ENCODE peak calls at places on chromosomes 16 and 17, in four cellular contexts. One of them, this sample, is unnamed.

GRCh38 chr16:27154573-27155521 is 48.5 kb upstream of the KDM8 start:
- DNase-seq in AG04450: no peak
- DNase-seq in nephron progenitor cell: peak
- DNase-seq in DND-41: peak
- DNase-seq in this sample: peak

GRCh38 chr17:61205406-61205805 is 194.2 kb upstream of the TBX2 start:
- DNase-seq in DND-41: no peak
- DNase-seq in AG04450: no peak
- DNase-seq in nephron progenitor cell: peak
- DNase-seq in this sample: no peak

GRCh38 chr16:50244140-50244503 is 22.2 kb upstream of the ADCY7 start:
- DNase-seq in AG04450: no peak
- DNase-seq in DND-41: no peak
- DNase-seq in nephron progenitor cell: no peak
- DNase-seq in this sample: no peak

GRCh38 chr17:1104222-1104621 is 75.6 kb downstream of the ABR start:
- DNase-seq in nephron progenitor cell: no peak
- DNase-seq in DND-41: no peak
- DNase-seq in AG04450: no peak
- DNase-seq in this sample: no peak

GRCh38 chr16:79740153-79740720 is 139.7 kb upstream of the MAF start:
- DNase-seq in AG04450: no peak
- DNase-seq in DND-41: no peak
- DNase-seq in nephron progenitor cell: no peak
- DNase-seq in this sample: no peak

GRCh38 chr16:4351880-4352279 is 759 bp upstream of the PAM16 start:
- DNase-seq in DND-41: no peak
- DNase-seq in AG04450: no peak
- DNase-seq in nephron progenitor cell: no peak
- DNase-seq in this sample: no peak

GRCh38 chr16:57668630-57669475 is 747 bp downstream of the ADGRG3 start:
- DNase-seq in DND-41: no peak
- DNase-seq in nephron progenitor cell: no peak
- DNase-seq in AG04450: no peak
- DNase-seq in this sample: no peak

GRCh38 chr16:14024300-14024699 is 46.8 kb upstream of the MRTFB start:
- DNase-seq in AG04450: no peak
- DNase-seq in DND-41: no peak
- DNase-seq in nephron progenitor cell: no peak
- DNase-seq in this sample: no peak

GRCh38 chr17:41882756-41883155 is 17.5 kb upstream of the KLHL11 start:
- DNase-seq in DND-41: no peak
- DNase-seq in nephron progenitor cell: no peak
- DNase-seq in AG04450: no peak
- DNase-seq in this sample: no peak

GRCh38 chr17:41888332-41888965 is 23.2 kb upstream of the KLHL11 start:
- DNase-seq in nephron progenitor cell: no peak
- DNase-seq in AG04450: no peak
- DNase-seq in DND-41: no peak
- DNase-seq in this sample: no peak

GRCh38 chr17:41891135-41892065 is 26.2 kb upstream of the KLHL11 start:
- DNase-seq in DND-41: no peak
- DNase-seq in nephron progenitor cell: no peak
- DNase-seq in AG04450: no peak
- DNase-seq in this sample: no peak

GRCh38 chr17:41880130-41880529 is 14.9 kb upstream of the KLHL11 start:
- DNase-seq in nephron progenitor cell: no peak
- DNase-seq in DND-41: no peak
- DNase-seq in AG04450: no peak
- DNase-seq in this sample: no peak

GRCh38 chr17:41885733-41886132 is 20.5 kb upstream of the KLHL11 start:
- DNase-seq in AG04450: no peak
- DNase-seq in DND-41: no peak
- DNase-seq in nephron progenitor cell: peak
- DNase-seq in this sample: no peak
- TF ChIP-seq CTCF in AG04450: peak
- TF ChIP-seq CTCF in DND-41: peak
- TF ChIP-seq CTCF in nephron progenitor cell: no peak
- TF ChIP-seq CTCF in this sample: no peak

GRCh38 chr16:53007095-53007494 is 45.6 kb downstream of the CHD9NB start:
- DNase-seq in AG04450: no peak
- DNase-seq in nephron progenitor cell: no peak
- DNase-seq in DND-41: no peak
- DNase-seq in this sample: no peak
- TF ChIP-seq CTCF in AG04450: no peak
- TF ChIP-seq CTCF in nephron progenitor cell: no peak
- TF ChIP-seq CTCF in DND-41: no peak
- TF ChIP-seq CTCF in this sample: no peak

GRCh38 chr17:48215583-48216139 is 108.1 kb downstream of the SNX11 start:
- DNase-seq in AG04450: no peak
- DNase-seq in DND-41: no peak
- DNase-seq in nephron progenitor cell: peak
- DNase-seq in this sample: no peak
- TF ChIP-seq CTCF in AG04450: peak
- TF ChIP-seq CTCF in DND-41: peak
- TF ChIP-seq CTCF in nephron progenitor cell: peak
- TF ChIP-seq CTCF in this sample: peak

GRCh38 chr16:1150511-1150982 is 2.4 kb upstream of the CACNA1H start:
- DNase-seq in nephron progenitor cell: no peak
- DNase-seq in AG04450: no peak
- DNase-seq in DND-41: no peak
- DNase-seq in this sample: no peak
- TF ChIP-seq CTCF in nephron progenitor cell: no peak
- TF ChIP-seq CTCF in AG04450: no peak
- TF ChIP-seq CTCF in DND-41: no peak
- TF ChIP-seq CTCF in this sample: no peak

This sample was measured in CD14-positive monocyte.